ENCODE peak calls at places on chromosomes 11 and 22, in eight cellular contexts. V is suprapubic skin, Z is transverse colon, N is A549, L is ovary, Q is breast epithelium, M is NB4, T is endothelial cell of umbilical vein. W is an unnamed sample.
A peak's percentile ranks its signal among the peaks of the same experiment; 100 is the strongest.

GRCh38 chr11:5753943-5754342 is at the start of gene OR52N4:
- DNase-seq in Z (no peak), M (no peak), V (no peak), L (no peak), N (no peak), Q (no peak), T (no peak), W (no peak)

GRCh38 chr22:26837784-26838520 is 180.6 kb downstream of the MIAT start:
- DNase-seq in T (no peak), Z (no peak), Q (no peak), N (no peak), V (peak; percentile 6), M (no peak), L (no peak), W (no peak)

GRCh38 chr11:118804094-118804493 is 13.1 kb upstream of the DDX6 start:
- DNase-seq in T (no peak), L (no peak), N (no peak), M (no peak), Q (no peak), V (no peak), Z (no peak), W (no peak)

GRCh38 chr11:128525411-128526243 is 61.7 kb downstream of the ETS1 start:
- DNase-seq in Q (no peak), Z (no peak), L (no peak), V (no peak), T (no peak), N (no peak), M (no peak), W (no peak)

GRCh38 chr11:108221981-108222685 is at the start of gene NPAT:
- DNase-seq in L (no peak), T (no peak), V (no peak), N (no peak), Z (no peak), M (no peak), Q (no peak), W (peak; percentile 87)

GRCh38 chr11:44112083-44112865 is 16.8 kb downstream of the EXT2 start:
- DNase-seq in Q (no peak), V (no peak), Z (no peak), M (no peak), T (no peak), L (peak; percentile 31), N (no peak), W (no peak)

GRCh38 chr11:17735823-17736772 is 1.5 kb downstream of the KCNC1 start:
- DNase-seq in V (peak; percentile 69), L (no peak), M (no peak), T (no peak), N (no peak), Q (peak; percentile 40), Z (no peak), W (no peak)

GRCh38 chr11:69383946-69384547 is 90.1 kb downstream of the MYEOV start:
- DNase-seq in N (no peak), Z (no peak), M (no peak), L (no peak), V (peak; percentile 41), T (no peak), Q (no peak), W (peak; percentile 80)

GRCh38 chr22:27804683-27805297 is 3.2 kb upstream of the MN1 start:
- DNase-seq in Q (no peak), N (peak; percentile 57), L (peak; percentile 82), V (no peak), T (peak; percentile 67), Z (peak; percentile 62), M (peak; percentile 62), W (no peak)

GRCh38 chr11:128860571-128861361 is 6.3 kb downstream of the KCNJ1 start:
- DNase-seq in Z (no peak), Q (no peak), T (no peak), V (no peak), M (no peak), L (no peak), N (no peak), W (no peak)

GRCh38 chr11:61123775-61124571 is 21.7 kb downstream of the CD5 start:
- DNase-seq in Q (no peak), V (no peak), L (no peak), N (no peak), Z (no peak), M (no peak), T (no peak), W (no peak)

GRCh38 chr11:592918-593317 is 16.6 kb downstream of the PHRF1 start:
- DNase-seq in N (no peak), V (no peak), Z (no peak), L (no peak), M (no peak), T (no peak), Q (no peak), W (no peak)

GRCh38 chr11:10543782-10544181 is 2.8 kb upstream of the RNF141 start:
- DNase-seq in L (no peak), Z (no peak), Q (no peak), N (no peak), V (no peak), M (no peak), T (no peak), W (no peak)

GRCh38 chr11:94602430-94603372 is 35.5 kb downstream of the PIWIL4 start:
- DNase-seq in Q (no peak), N (peak; percentile 28), M (peak; percentile 87), T (peak; percentile 66), V (no peak), Z (peak; percentile 65), L (peak; percentile 51), W (peak; percentile 26)

GRCh38 chr11:105821366-105821765 is 200.7 kb downstream of the MSANTD4 start:
- DNase-seq in M (no peak), T (no peak), V (no peak), Q (no peak), Z (no peak), N (no peak), L (no peak), W (no peak)

GRCh38 chr22:43859176-43859575 is 3.1 kb downstream of the SULT4A1 start:
- DNase-seq in N (no peak), M (no peak), V (peak; percentile 57), T (no peak), Q (peak; percentile 30), Z (no peak), L (no peak), W (no peak)

GRCh38 chr11:68325183-68325893 is 12.9 kb downstream of the LRP5 start:
- DNase-seq in T (no peak), Q (no peak), N (no peak), V (no peak), M (no peak), L (no peak), Z (no peak), W (no peak)

GRCh38 chr11:40388097-40388818 is 1071.2 kb downstream of the LRRC4C start:
- DNase-seq in M (no peak), Z (no peak), N (no peak), L (no peak), T (no peak), Q (no peak), V (no peak), W (no peak)

GRCh38 chr11:6022954-6023353 is 7.6 kb downstream of the OR56A1 start:
- DNase-seq in L (no peak), M (peak; percentile 54), T (peak; percentile 70), Z (no peak), N (peak; percentile 13), V (no peak), Q (no peak), W (no peak)

GRCh38 chr11:63553759-63554158 is 9.4 kb downstream of the PLAAT2 start:
- DNase-seq in Z (no peak), M (peak; percentile 70), T (no peak), N (no peak), L (no peak), Q (no peak), V (no peak), W (no peak)

GRCh38 chr11:27904358-27905055 is 203.4 kb downstream of the KIF18A start:
- DNase-seq in Z (no peak), Q (no peak), V (no peak), L (no peak), M (no peak), N (no peak), T (peak; percentile 31), W (no peak)

GRCh38 chr11:45848654-45849081 is 1.4 kb downstream of the CRY2 start:
- DNase-seq in N (no peak), Z (no peak), Q (peak; percentile 58), L (no peak), M (no peak), T (no peak), V (no peak), W (no peak)
- H3K4me3 ChIP-seq in N (no peak overlapping the region), Z (peak overlapping the region; percentile 88), Q (peak overlapping the region; percentile 91), L (peak overlapping the region; percentile 87), M (peak overlapping the region; percentile 79), T (no peak overlapping the region), V (peak overlapping the region; percentile 93), W (no peak overlapping the region)

DNA sequence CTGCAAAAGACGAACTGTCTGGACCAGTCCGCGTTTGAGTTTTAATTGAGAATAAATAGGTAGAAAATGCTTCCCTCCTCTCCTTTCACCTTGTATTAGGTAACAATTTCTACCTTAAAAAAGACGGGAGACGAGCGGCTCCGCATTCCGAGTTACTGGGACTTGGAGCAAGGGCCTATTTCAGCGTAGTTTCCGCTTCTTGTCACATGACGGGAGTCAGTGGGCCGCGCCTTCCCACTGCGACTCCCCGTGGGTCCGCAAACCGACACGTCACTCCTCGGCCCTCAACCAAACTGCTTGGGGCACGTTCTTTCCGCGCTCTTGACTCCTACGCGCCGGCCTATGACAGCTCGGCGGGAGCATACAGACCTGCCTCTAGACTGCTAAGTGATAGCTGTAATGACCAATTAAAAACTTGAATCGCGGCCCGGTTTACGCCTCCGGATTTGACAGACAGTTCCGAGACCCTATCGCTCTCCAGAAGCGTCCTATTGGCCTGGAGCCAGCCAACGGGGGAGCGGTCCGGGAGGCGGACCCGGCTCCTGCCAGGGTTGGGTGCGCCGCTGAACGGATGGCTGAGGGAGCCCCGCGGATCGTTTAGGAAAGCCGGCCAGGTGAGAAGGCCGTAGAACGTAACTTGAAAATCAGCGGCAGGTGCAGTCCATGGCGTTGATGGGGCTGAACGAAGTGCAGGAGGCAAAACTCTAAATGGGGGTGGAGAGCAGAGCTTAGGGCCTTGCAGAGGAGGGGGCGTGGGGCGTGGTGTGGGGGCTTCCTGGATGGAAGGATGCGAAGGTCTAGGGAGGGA is at the start of gene STT3A:
- DNase-seq in Z (peak; percentile 99), M (peak; percentile 100), V (peak; percentile 99), T (peak; percentile 100), L (peak; percentile 100), N (peak; percentile 88), Q (peak; percentile 99), W (peak; percentile 99)
- TF ChIP-seq POLR2A in Z (peak; percentile 92), M (peak; percentile 85), V (peak; percentile 85), T (peak; percentile 92), L (peak; percentile 90), N (peak; percentile 50), Q (peak; percentile 79), W (no peak)

DNA sequence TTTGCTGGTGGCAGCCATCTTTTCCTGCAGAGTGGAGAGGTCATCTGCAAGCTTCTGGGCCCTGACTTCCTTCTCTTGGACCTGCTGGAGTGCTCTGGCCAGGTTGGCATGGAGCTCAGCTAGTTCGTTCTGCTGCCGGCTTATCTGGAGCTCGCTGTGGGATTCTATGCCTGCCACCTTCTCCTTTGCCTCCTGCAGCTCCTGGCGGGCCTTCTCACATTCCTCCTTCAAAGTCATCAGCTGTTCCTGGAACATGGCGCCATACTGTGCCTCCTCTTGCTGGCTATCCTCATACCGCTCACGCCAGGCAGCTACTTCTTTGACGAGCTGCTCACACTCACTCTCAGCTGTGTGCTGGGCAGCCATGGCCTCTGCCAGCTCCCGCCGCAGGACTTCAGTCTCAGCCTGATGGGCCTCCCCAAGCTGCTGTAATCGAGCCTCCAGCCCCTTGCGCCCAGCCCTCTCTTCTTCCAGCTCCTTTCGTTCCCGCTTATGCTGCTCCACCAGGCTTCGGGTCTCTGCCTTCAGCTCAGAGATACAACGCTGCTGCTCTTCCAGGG is 16.1 kb downstream of the IL18BP start:
- DNase-seq in Z (no peak), L (no peak), T (no peak), N (no peak), Q (peak; percentile 33), M (no peak), V (no peak), W (peak; percentile 84)
- TF ChIP-seq CTCF in Z (no peak), L (no peak), T (no peak), N (no peak), Q (no peak), M (no peak), V (no peak), W (no peak)

GRCh38 chr11:47864910-47865309 is 16.8 kb upstream of the NUP160 start:
- DNase-seq in N (no peak), Q (no peak), Z (no peak), L (no peak), T (peak; percentile 18), V (no peak), M (no peak), W (no peak)
- H3K4me3 ChIP-seq in N (no peak overlapping the region), Q (no peak overlapping the region), Z (no peak overlapping the region), L (no peak overlapping the region), T (no peak overlapping the region), V (no peak overlapping the region), M (no peak overlapping the region), W (no peak overlapping the region)

W was measured in lower leg skin.